ENCODE peak calls at places on chromosome 1, in nine cellular contexts. P is A549, K is GM12878, X is heart left ventricle, N is prostate gland, Q is tibial nerve, D is ovary, Z is body of pancreas, W is esophagus squamous epithelium. Y is an unnamed sample.
A peak's percentile ranks its signal among the peaks of the same experiment; 100 is the strongest.

GRCh38 chr1:34865981-34866761 is 6.6 kb upstream of the SMIM12 start:
- DNase-seq in P (peak; percentile 71), K (peak; percentile 52), X (peak; percentile 88), N (peak; percentile 65), Q (peak; percentile 84), D (peak; percentile 93), Z (peak; percentile 91), W (peak; percentile 25), Y (peak; percentile 87)

GRCh38 chr1:209505044-209505443 is 78.5 kb upstream of the CAMK1G start:
- DNase-seq in P (no peak), K (no peak), X (no peak), N (no peak), Q (no peak), D (no peak), Z (no peak), W (no peak), Y (no peak)

GRCh38 chr1:40708750-40709099 is 17.2 kb downstream of the NFYC start:
- DNase-seq in P (peak; percentile 65), K (no peak), X (no peak), N (no peak), Q (no peak), D (no peak), Z (no peak), W (no peak), Y (no peak)

GRCh38 chr1:27724961-27725373 is 794 bp upstream of the FAM76A start:
- DNase-seq in P (no peak), K (no peak), X (peak; percentile 33), N (peak; percentile 8), Q (peak; percentile 13), D (peak; percentile 51), Z (peak; percentile 31), W (no peak), Y (no peak)

GRCh38 chr1:233075045-233075444 is 124.6 kb downstream of the NTPCR start:
- DNase-seq in P (peak; percentile 24), K (no peak), X (no peak), N (no peak), Q (no peak), D (no peak), Z (no peak), W (no peak), Y (no peak)

GRCh38 chr1:45272943-45273342 is 53.8 kb upstream of the HPDL start:
- DNase-seq in P (no peak), K (no peak), X (no peak), N (no peak), Q (no peak), D (no peak), Z (no peak), W (no peak), Y (no peak)

GRCh38 chr1:246794261-246795093 is 70.3 kb downstream of the SCCPDH start:
- DNase-seq in P (no peak), K (no peak), X (no peak), N (no peak), Q (no peak), D (no peak), Z (no peak), W (no peak), Y (no peak)

GRCh38 chr1:59678065-59678808 is 136.5 kb upstream of the HOOK1 start:
- DNase-seq in P (no peak), K (no peak), X (no peak), N (no peak), Q (no peak), D (no peak), Z (no peak), W (no peak), Y (no peak)

GRCh38 chr1:70993841-70994240 is 53.8 kb downstream of the PTGER3 start:
- DNase-seq in P (no peak), K (no peak), X (no peak), N (no peak), Q (no peak), D (no peak), Z (no peak), W (no peak), Y (no peak)

GRCh38 chr1:204217648-204218000 is 3.8 kb upstream of the GOLT1A start:
- DNase-seq in P (no peak), K (no peak), X (no peak), N (no peak), Q (no peak), D (no peak), Z (no peak), W (no peak), Y (no peak)

GRCh38 chr1:201051399-201051798 is 27.9 kb upstream of the KIF21B start:
- DNase-seq in P (no peak), K (no peak), X (no peak), N (no peak), Q (no peak), D (no peak), Z (no peak), W (no peak), Y (no peak)

GRCh38 chr1:3553166-3553939 is 58.0 kb downstream of the MEGF6 start:
- DNase-seq in P (no peak), K (no peak), X (no peak), N (peak; percentile 87), Q (no peak), D (peak; percentile 81), Z (no peak), W (no peak), Y (no peak)

GRCh38 chr1:31776032-31776431 is 11.9 kb upstream of the ADGRB2 start:
- DNase-seq in P (no peak), K (no peak), X (no peak), N (no peak), Q (no peak), D (no peak), Z (no peak), W (no peak), Y (no peak)

GRCh38 chr1:108051625-108052382 is 86.8 kb upstream of the VAV3 start:
- DNase-seq in P (no peak), K (no peak), X (no peak), N (no peak), Q (no peak), D (no peak), Z (no peak), W (no peak), Y (no peak)

GRCh38 chr1:211135342-211135950 is 1.5 kb upstream of the KCNH1 start:
- DNase-seq in P (peak; percentile 46), K (peak; percentile 9), X (no peak), N (no peak), Q (no peak), D (no peak), Z (no peak), W (no peak), Y (no peak)

GRCh38 chr1:68230901-68231626 is 1.3 kb downstream of the WLS start:
- DNase-seq in P (no peak), K (no peak), X (peak; percentile 55), N (peak; percentile 20), Q (no peak), D (peak; percentile 65), Z (peak; percentile 62), W (no peak), Y (peak; percentile 41)

GRCh38 chr1:56436912-56437403 is 142.4 kb downstream of the PLPP3 start:
- DNase-seq in P (no peak), K (no peak), X (no peak), N (no peak), Q (no peak), D (no peak), Z (no peak), W (no peak), Y (no peak)

GRCh38 chr1:177170756-177171535 is at the start of gene BRINP2:
- DNase-seq in P (peak; percentile 66), K (no peak), X (peak; percentile 56), N (peak; percentile 6), Q (no peak), D (peak; percentile 38), Z (peak; percentile 43), W (no peak), Y (peak; percentile 42)

GRCh38 chr1:66341446-66342089 is 192.4 kb upstream of the SGIP1 start:
- DNase-seq in P (no peak), K (no peak), X (no peak), N (no peak), Q (no peak), D (no peak), Z (no peak), W (no peak), Y (no peak)
- TF ChIP-seq POLR2A in P (no peak), K (no peak), X (no peak), N (no peak), Q (no peak), D (no peak), Z (no peak), W (no peak), Y (no peak)

GRCh38 chr1:29145739-29146437 is 22.2 kb upstream of the TMEM200B start:
- DNase-seq in P (peak; percentile 19), K (no peak), X (no peak), N (no peak), Q (no peak), D (no peak), Z (peak; percentile 9), W (no peak), Y (no peak)
- TF ChIP-seq POLR2A in P (no peak), K (peak; percentile 61), X (no peak), N (no peak), Q (no peak), D (no peak), Z (no peak), W (no peak), Y (no peak)

GRCh38 chr1:197392541-197392940 is 124.5 kb downstream of the CRB1 start:
- DNase-seq in P (no peak), K (no peak), X (no peak), N (no peak), Q (no peak), D (no peak), Z (no peak), W (no peak), Y (no peak)

GRCh38 chr1:197391303-197392226 is 123.5 kb downstream of the CRB1 start:
- DNase-seq in P (no peak), K (no peak), X (no peak), N (no peak), Q (no peak), D (no peak), Z (no peak), W (no peak), Y (no peak)

GRCh38 chr1:197393772-197394171 is 125.7 kb downstream of the CRB1 start:
- DNase-seq in P (no peak), K (no peak), X (no peak), N (no peak), Q (no peak), D (no peak), Z (no peak), W (no peak), Y (no peak)

GRCh38 chr1:197395209-197395608 is 127.2 kb downstream of the CRB1 start:
- DNase-seq in P (no peak), K (no peak), X (no peak), N (no peak), Q (no peak), D (no peak), Z (no peak), W (no peak), Y (no peak)

DNA sequence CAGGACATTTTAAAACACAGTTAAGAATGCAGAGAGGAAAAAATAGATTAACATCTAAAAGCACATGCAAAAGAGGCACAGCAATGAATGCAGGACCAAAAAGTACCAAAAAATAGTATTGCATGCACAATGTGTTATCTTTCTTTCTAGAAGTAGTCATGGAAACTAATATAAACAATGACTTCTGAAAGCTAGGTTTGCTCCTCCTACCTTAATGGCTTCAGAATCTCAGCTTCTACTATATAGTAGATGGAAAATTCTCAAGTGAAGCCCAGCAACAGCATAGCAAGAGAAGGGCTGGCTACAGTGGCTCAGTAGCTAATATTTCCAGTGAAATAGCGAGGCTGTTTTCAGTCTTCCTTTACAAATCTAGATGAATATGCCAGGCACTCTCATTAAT is 125.1 kb downstream of the CRB1 start:
- DNase-seq in P (no peak), K (no peak), X (no peak), N (no peak), Q (no peak), D (no peak), Z (no peak), W (no peak), Y (no peak)
- TF ChIP-seq POLR2A in P (no peak), K (no peak), X (no peak), N (no peak), Q (no peak), D (no peak), Z (no peak), W (no peak), Y (no peak)

GRCh38 chr1:91059157-91059556 is 37.3 kb upstream of the ZNF644 start:
- DNase-seq in P (no peak), K (no peak), X (no peak), N (no peak), Q (no peak), D (no peak), Z (no peak), W (no peak), Y (no peak)
- TF ChIP-seq POLR2A in P (no peak), K (no peak), X (no peak), N (no peak), Q (no peak), D (no peak), Z (no peak), W (no peak), Y (no peak)